ENCODE peak calls at places on chromosome 19, in five cellular contexts. Y, Z, L, A and K are unnamed samples.
A peak's percentile ranks its signal among the peaks of the same experiment; 100 is the strongest.

GRCh38 chr19:8041553-8041952 is 11.0 kb upstream of the CCL25 start:
- DNase-seq in Y (no peak), Z (peak; percentile 39), L (peak; percentile 15), A (no peak), K (no peak)

GRCh38 chr19:55113570-55114039 is 3.8 kb downstream of the PPP1R12C start:
- DNase-seq in Y (peak; percentile 65), Z (no peak), L (peak; percentile 42), A (peak; percentile 77), K (peak; percentile 77)

GRCh38 chr19:34298891-34299510 is 44.6 kb downstream of the GARRE1 start:
- DNase-seq in Y (no peak), Z (no peak), L (no peak), A (no peak), K (no peak)

GRCh38 chr19:34232566-34233481 is 21.5 kb upstream of the GARRE1 start:
- DNase-seq in Y (no peak), Z (no peak), L (no peak), A (peak; percentile 30), K (no peak)

GRCh38 chr19:38731654-38732301 is 12.5 kb downstream of the CAPN12 start:
- DNase-seq in Y (no peak), Z (peak; percentile 81), L (no peak), A (peak; percentile 83), K (no peak)

GRCh38 chr19:49875801-49876421 is 1.2 kb downstream of the AKT1S1 start:
- DNase-seq in Y (peak; percentile 56), Z (peak; percentile 90), L (peak; percentile 59), A (no peak), K (peak; percentile 58)

GRCh38 chr19:42092350-42092749 is 16.4 kb downstream of the ZNF574 start:
- DNase-seq in Y (no peak), Z (no peak), L (peak; percentile 39), A (no peak), K (peak; percentile 60)

GRCh38 chr19:33402421-33403220 is 29.1 kb downstream of the CEBPG start:
- DNase-seq in Y (no peak), Z (peak; percentile 74), L (no peak), A (no peak), K (no peak)

GRCh38 chr19:36973021-36973843 is 57.1 kb downstream of the ZNF568 start:
- DNase-seq in Y (no peak), Z (peak; percentile 92), L (peak; percentile 5), A (peak; percentile 86), K (peak; percentile 78)

GRCh38 chr19:48319647-48320537 is 5.5 kb upstream of the EMP3 start:
- DNase-seq in Y (peak; percentile 86), Z (peak; percentile 94), L (peak; percentile 58), A (peak; percentile 89), K (peak; percentile 91)

DNA sequence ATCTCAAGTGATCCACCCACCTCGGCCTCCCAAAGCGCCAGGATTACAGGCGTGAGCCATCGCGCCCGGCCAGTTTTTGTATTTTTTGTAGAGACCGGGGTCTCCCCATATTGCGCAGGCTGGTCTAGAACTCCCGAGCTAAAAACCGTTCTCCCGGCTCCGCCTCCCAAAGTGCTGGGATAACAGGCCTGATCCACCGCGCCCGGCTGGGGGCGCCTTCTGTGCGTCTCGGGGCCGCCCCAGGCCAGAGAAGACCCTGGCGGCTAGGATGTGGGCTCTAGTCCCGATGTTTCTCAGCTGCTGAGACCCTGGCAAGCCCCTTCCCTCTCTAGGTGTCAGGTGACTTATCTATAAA is 3.6 kb downstream of the ARHGAP45 start:
- DNase-seq in Y (no peak), Z (peak; percentile 59), L (no peak), A (no peak), K (no peak)
- TF ChIP-seq CTCF in Y (peak; percentile 16), Z (no peak), L (no peak), A (no peak), K (no peak)

DNA sequence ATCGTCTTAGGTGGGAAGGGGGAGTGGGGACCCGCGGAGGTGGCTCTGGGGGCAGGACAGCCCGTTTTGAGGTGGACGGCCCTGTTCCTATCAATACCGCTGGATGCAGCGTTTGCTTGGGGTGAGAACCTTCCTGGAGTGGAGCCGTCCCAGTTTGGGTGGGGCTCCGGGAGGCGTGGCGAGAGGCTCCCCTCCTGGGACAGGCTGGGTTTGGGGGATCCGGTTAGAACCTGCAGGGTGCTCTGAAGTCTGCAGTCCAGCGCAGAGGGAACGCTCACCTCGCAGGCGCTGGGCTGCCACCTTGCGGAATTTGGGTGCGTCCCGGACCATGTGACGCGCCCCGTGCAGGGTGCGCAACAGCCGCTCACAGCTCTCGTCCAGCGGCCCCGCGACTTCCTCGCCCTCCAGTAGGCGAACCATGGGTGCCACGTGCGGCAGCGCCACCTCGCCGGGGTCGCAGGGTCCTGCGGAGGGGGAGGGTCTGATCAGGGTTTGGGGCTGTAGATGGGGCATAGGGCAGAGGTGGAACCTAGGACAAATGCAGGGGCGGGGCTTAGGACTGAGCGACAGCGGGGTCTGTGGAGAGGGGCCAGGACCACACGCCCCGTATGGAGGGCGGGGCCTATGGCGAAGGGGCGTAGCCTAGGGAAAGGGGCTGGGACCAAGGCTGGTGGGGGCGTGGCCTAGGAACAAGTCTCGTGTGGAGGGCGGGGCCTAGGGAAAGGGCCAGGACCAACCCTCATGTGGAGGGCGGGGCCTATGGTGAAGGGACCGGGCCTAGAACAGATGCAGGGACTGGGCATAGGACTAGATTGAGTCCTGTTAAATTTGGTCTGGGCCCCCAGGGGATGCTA is 13.8 kb downstream of the SH2D3A start:
- DNase-seq in Y (peak; percentile 63), Z (peak; percentile 94), L (peak; percentile 86), A (peak; percentile 57), K (peak; percentile 71)
- TF ChIP-seq CTCF in Y (peak; percentile 30), Z (peak; percentile 45), L (peak; percentile 33), A (no peak), K (no peak)

DNA sequence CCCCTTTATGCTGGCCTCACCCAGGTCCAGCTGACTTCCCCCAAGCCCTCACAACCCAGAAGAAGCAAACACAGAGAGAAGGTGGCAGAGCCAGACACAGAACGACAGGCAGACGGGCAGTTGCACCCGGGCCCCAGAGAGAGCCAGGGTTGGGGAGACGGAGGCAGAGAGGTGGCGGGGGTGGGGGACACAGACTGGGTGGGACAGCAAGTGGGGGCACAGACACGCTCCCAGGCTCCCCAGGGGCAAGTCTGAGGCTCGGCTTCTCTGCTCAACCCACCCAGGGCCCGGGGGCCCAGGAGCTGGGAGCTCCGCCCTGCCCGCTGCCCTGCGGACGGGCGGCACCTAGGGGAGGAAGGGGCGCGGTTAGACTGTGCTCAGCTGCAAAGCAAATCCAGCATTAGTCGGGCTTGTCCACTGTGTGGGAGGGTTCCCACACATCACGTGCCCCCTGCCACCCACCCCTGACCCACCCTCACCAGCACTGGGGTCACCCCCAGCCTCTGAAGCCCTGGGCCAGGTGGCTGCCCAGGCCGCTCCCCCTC is 31.3 kb upstream of the ASF1B start:
- DNase-seq in Y (no peak), Z (no peak), L (no peak), A (no peak), K (no peak)
- TF ChIP-seq CTCF in Y (no peak), Z (no peak), L (no peak), A (no peak), K (no peak)

GRCh38 chr19:43624933-43625332 is 5.5 kb upstream of the ZNF428 start:
- DNase-seq in Y (no peak), Z (peak; percentile 83), L (peak; percentile 72), A (peak; percentile 58), K (peak; percentile 88)
- TF ChIP-seq CTCF in Y (peak; percentile 30), Z (no peak), L (no peak), A (no peak), K (no peak)

GRCh38 chr19:46723471-46723870 is 6.6 kb upstream of the PRKD2 start:
- DNase-seq in Y (no peak), Z (peak; percentile 43), L (no peak), A (no peak), K (no peak)
- TF ChIP-seq CTCF in Y (no peak), Z (no peak), L (no peak), A (no peak), K (no peak)

DNA sequence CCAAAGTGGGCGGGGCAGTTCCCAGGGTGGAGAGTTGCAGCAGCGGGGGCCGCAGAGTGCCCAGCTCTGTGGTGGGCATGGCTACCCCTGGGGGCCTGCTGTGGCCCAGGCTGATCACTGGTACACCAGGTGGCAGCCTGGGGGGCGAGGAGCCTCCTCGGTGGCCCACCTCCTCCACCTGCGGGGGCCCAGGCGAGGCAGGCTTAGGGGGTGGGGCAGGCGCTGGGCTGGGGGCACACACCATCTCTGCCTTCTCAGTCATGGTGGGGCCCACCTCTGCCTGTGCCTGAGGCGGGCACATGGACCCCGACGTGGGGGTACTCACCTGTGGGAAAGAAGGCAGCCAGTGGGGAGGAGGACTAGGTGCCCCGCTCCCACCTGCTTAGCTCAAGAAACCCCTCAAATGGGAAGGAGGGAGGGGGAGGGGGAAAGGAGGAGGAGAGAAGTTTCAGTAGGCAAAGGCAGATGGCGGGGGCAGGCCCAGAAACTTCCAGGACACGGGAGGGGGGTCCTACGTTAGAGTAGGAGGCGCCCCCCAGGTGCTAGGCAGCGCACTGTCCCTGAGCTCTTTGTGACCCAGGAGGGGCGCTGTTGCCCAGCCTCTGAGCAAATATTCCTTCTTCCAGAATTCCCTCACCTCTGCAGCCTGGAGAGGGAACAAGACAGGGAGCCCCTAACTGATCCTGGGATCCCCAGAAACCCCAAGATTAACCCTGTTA is 1.6 kb downstream of the LYL1 start:
- DNase-seq in Y (no peak), Z (no peak), L (peak; percentile 81), A (no peak), K (no peak)
- TF ChIP-seq CTCF in Y (peak; percentile 19), Z (no peak), L (no peak), A (no peak), K (peak; percentile 22)

GRCh38 chr19:57068921-57069697 is 50.7 kb upstream of the USP29 start:
- DNase-seq in Y (no peak), Z (no peak), L (no peak), A (peak; percentile 11), K (no peak)
- TF ChIP-seq CTCF in Y (no peak), Z (no peak), L (no peak), A (no peak), K (no peak)

DNA sequence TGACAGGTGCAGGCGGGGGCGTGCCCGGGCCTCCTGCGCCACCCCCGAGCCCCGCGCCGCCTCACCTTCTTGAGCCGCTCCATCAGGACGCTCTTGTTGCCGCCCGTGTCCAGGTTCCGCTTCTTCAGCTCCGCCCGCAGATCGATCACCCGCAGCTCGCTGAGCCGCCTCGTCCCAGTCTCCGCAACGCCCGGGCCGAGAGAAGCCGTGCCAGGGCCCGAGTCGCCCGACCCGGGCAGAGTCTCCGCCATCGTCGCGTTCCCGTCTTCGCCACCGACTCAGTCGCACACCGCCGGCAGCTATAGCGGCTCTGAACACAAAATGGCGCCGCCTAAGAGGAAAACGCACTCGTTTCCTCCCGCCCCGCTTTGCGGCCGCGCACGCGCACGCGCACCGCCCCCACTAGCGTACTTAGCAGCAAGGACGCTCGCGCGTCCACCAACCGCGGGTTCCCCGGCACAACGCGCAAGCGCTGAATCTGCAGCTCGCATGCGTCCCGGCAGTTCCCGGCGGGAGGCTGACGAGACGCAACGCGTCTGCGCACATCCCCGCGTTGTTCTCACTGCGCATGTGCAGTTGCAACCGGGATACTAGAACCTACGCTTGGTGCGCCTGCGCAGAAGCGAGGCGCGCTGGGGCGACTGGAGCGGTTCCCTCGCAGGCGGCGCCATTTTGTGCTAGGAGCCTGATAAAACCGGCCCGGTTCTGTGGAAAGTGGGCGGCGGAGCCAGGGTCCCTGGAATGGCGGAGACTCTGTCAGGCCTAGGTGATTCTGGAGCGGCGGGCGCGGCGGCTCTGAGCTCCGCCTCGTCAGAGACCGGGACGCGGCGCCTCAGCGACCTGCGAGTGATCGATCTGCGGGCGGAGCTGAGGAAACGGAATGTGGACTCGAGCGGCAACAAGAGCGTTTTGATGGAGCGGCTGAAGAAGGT is at the start of the genes SAFB and SAFB2:
- DNase-seq in Y (peak; percentile 97), Z (peak; percentile 100), L (peak; percentile 98), A (peak; percentile 100), K (peak; percentile 98)
- TF ChIP-seq CTCF in Y (no peak), Z (peak; percentile 5), L (no peak), A (no peak), K (no peak)